ENCODE peak calls at places on chromosome 5, in five cellular contexts. One of them, this sample, is unnamed.

GRCh38 chr5:172936441-172936840 is 22.8 kb upstream of the RPL26L1 start:
- DNase-seq in testis: no peak
- DNase-seq in breast epithelium: no peak
- DNase-seq in AG04450: no peak
- DNase-seq in neural progenitor cell: no peak
- DNase-seq in this sample: no peak

GRCh38 chr5:17743580-17744435 is 109.5 kb downstream of the TAF11L14 start:
- DNase-seq in breast epithelium: no peak
- DNase-seq in testis: no peak
- DNase-seq in AG04450: no peak
- DNase-seq in neural progenitor cell: no peak
- DNase-seq in this sample: no peak

GRCh38 chr5:3311443-3311842 is 284.2 kb upstream of the IRX1 start:
- DNase-seq in breast epithelium: peak
- DNase-seq in testis: no peak
- DNase-seq in AG04450: no peak
- DNase-seq in neural progenitor cell: no peak
- DNase-seq in this sample: no peak

GRCh38 chr5:16178745-16179372 is 732 bp downstream of the MARCHF11 start:
- DNase-seq in testis: peak
- DNase-seq in breast epithelium: peak
- DNase-seq in AG04450: no peak
- DNase-seq in neural progenitor cell: peak
- DNase-seq in this sample: peak

GRCh38 chr5:79225441-79225840 is 10.5 kb upstream of the JMY start:
- DNase-seq in AG04450: no peak
- DNase-seq in breast epithelium: no peak
- DNase-seq in neural progenitor cell: no peak
- DNase-seq in testis: no peak
- DNase-seq in this sample: no peak

GRCh38 chr5:78364005-78364404 is 3.6 kb downstream of the SCAMP1 start:
- DNase-seq in AG04450: no peak
- DNase-seq in testis: no peak
- DNase-seq in neural progenitor cell: no peak
- DNase-seq in breast epithelium: no peak
- DNase-seq in this sample: no peak

GRCh38 chr5:126963822-126964375 is 66.5 kb downstream of the MARCHF3 start:
- DNase-seq in breast epithelium: no peak
- DNase-seq in testis: no peak
- DNase-seq in AG04450: no peak
- DNase-seq in neural progenitor cell: no peak
- DNase-seq in this sample: no peak

GRCh38 chr5:21774281-21774680 is 1078.9 kb downstream of the CDH12 start:
- DNase-seq in breast epithelium: no peak
- DNase-seq in neural progenitor cell: no peak
- DNase-seq in testis: no peak
- DNase-seq in AG04450: no peak
- DNase-seq in this sample: no peak

GRCh38 chr5:171984748-171985419 is 21.6 kb downstream of the FBXW11 start:
- DNase-seq in neural progenitor cell: no peak
- DNase-seq in AG04450: peak
- DNase-seq in breast epithelium: no peak
- DNase-seq in testis: no peak
- DNase-seq in this sample: no peak

GRCh38 chr5:72234898-72235297 is 85.1 kb downstream of the MRPS27 start:
- DNase-seq in AG04450: no peak
- DNase-seq in breast epithelium: no peak
- DNase-seq in neural progenitor cell: no peak
- DNase-seq in testis: no peak
- DNase-seq in this sample: no peak

GRCh38 chr5:173236531-173237501 is 1.8 kb upstream of the NKX2-5 start:
- DNase-seq in breast epithelium: no peak
- DNase-seq in neural progenitor cell: peak
- DNase-seq in testis: no peak
- DNase-seq in AG04450: no peak
- DNase-seq in this sample: no peak

GRCh38 chr5:92308679-92309078 is 925.6 kb upstream of the ARRDC3 start:
- DNase-seq in AG04450: no peak
- DNase-seq in testis: no peak
- DNase-seq in neural progenitor cell: no peak
- DNase-seq in breast epithelium: no peak
- DNase-seq in this sample: no peak

GRCh38 chr5:95892784-95893354 is 68.8 kb downstream of the ELL2 start:
- DNase-seq in testis: peak
- DNase-seq in AG04450: no peak
- DNase-seq in breast epithelium: no peak
- DNase-seq in neural progenitor cell: peak
- DNase-seq in this sample: no peak

GRCh38 chr5:116668361-116668760 is 93.7 kb upstream of the SEMA6A start:
- DNase-seq in neural progenitor cell: no peak
- DNase-seq in AG04450: no peak
- DNase-seq in testis: no peak
- DNase-seq in breast epithelium: no peak
- DNase-seq in this sample: no peak

GRCh38 chr5:171534009-171534895 is 114.8 kb downstream of the FGF18 start:
- DNase-seq in testis: no peak
- DNase-seq in neural progenitor cell: peak
- DNase-seq in breast epithelium: no peak
- DNase-seq in AG04450: no peak
- DNase-seq in this sample: no peak

GRCh38 chr5:134133213-134133994 is 18.9 kb downstream of the TCF7 start:
- DNase-seq in breast epithelium: no peak
- DNase-seq in testis: no peak
- DNase-seq in AG04450: no peak
- DNase-seq in neural progenitor cell: no peak
- DNase-seq in this sample: peak

GRCh38 chr5:128487041-128487440 is 51.0 kb downstream of the FBN2 start:
- DNase-seq in neural progenitor cell: no peak
- DNase-seq in breast epithelium: no peak
- DNase-seq in AG04450: no peak
- DNase-seq in testis: no peak
- DNase-seq in this sample: no peak

GRCh38 chr5:43063731-43064171 is 23.6 kb upstream of the ANXA2R start:
- DNase-seq in breast epithelium: no peak
- DNase-seq in testis: no peak
- DNase-seq in AG04450: no peak
- DNase-seq in neural progenitor cell: no peak
- DNase-seq in this sample: no peak
- TF ChIP-seq CTCF in breast epithelium: no peak
- TF ChIP-seq CTCF in testis: no peak
- TF ChIP-seq CTCF in AG04450: no peak
- TF ChIP-seq CTCF in neural progenitor cell: no peak
- TF ChIP-seq CTCF in this sample: no peak

DNA sequence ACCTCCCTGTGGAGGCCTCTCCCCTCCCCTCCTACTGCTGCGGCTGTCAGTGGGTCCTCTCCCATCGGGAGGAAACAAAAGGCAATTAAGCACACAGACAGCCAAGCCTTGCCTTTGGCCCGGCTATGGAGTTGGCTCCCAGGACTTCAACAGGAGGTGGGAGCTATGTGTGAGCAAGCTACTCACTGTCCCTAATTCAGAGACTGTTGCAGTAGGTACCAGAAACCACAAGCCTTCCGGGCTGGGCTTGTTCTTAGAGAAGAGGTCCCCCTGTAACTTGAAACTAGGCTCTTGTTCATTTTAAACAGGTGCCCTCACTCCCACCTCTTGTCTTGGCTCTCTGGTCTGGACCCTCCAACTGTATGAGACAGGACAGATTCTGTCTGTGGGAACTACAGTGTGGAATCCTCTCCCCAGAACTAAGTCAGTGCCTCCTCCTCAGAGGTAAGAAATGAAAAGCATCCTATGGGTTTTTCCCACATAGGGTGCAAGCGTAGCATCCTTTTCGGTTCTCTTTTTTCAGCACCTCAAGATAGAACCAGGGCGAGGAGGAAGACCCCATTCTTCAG is 561.1 kb downstream of the EBF1 start:
- DNase-seq in testis: no peak
- DNase-seq in neural progenitor cell: no peak
- DNase-seq in breast epithelium: no peak
- DNase-seq in AG04450: no peak
- DNase-seq in this sample: no peak
- H3K27ac ChIP-seq in testis: no peak
- H3K27ac ChIP-seq in neural progenitor cell: no peak
- H3K27ac ChIP-seq in breast epithelium: no peak
- H3K27ac ChIP-seq in AG04450: no peak
- H3K27ac ChIP-seq in this sample: no peak

DNA sequence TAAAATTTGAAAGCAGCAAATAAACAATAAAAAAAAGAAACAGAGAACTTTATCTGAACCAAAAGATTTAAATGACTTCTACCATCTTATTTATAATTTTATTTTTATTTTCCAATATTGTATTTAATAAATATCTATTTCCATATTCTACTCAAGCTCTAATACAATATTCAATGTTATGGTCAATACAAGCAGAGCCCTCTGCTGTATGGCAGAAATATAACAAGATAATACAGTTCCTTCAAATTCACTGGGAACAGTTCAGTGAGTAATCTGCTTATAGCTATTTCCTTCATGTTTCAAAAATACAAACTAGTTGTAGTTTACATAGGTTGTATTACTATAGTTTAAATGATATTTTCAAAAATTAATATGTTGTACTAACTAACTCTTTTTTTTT is 332.7 kb downstream of the PRDM9 start:
- DNase-seq in AG04450: no peak
- DNase-seq in breast epithelium: no peak
- DNase-seq in testis: no peak
- DNase-seq in neural progenitor cell: no peak
- DNase-seq in this sample: no peak
- TF ChIP-seq CTCF in AG04450: no peak
- TF ChIP-seq CTCF in breast epithelium: no peak
- TF ChIP-seq CTCF in testis: no peak
- TF ChIP-seq CTCF in neural progenitor cell: peak
- TF ChIP-seq CTCF in this sample: no peak

GRCh38 chr5:149517461-149518122 is 33.6 kb downstream of the CSNK1A1 start:
- DNase-seq in testis: no peak
- DNase-seq in neural progenitor cell: peak
- DNase-seq in AG04450: no peak
- DNase-seq in breast epithelium: no peak
- DNase-seq in this sample: peak

GRCh38 chr5:149510136-149510535 is 41.1 kb downstream of the CSNK1A1 start:
- DNase-seq in neural progenitor cell: no peak
- DNase-seq in breast epithelium: no peak
- DNase-seq in testis: no peak
- DNase-seq in AG04450: no peak
- DNase-seq in this sample: no peak

GRCh38 chr5:149519624-149520023 is 31.6 kb downstream of the CSNK1A1 start:
- DNase-seq in neural progenitor cell: no peak
- DNase-seq in testis: no peak
- DNase-seq in breast epithelium: no peak
- DNase-seq in AG04450: no peak
- DNase-seq in this sample: no peak

DNA sequence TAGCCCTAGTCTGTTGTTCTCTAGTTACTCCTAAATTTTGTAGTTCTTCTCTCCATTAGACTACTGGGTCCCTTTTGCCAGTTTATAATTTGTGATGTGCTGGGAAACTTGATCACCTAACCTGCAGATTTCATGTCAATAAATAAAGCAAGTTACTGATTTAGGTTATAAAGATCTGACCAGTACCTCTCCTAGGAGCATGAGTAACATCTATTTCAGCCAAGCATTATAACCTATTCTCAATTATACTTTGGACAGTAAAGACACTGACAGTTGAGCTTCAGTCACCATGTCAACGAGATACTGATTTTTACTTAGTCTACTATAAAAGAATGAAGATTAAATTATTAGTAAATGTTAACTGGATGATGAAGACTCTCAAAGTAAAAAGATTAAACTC is 36.7 kb downstream of the CSNK1A1 start:
- DNase-seq in breast epithelium: no peak
- DNase-seq in testis: no peak
- DNase-seq in AG04450: no peak
- DNase-seq in neural progenitor cell: no peak
- DNase-seq in this sample: no peak
- H3K27ac ChIP-seq in breast epithelium: peak
- H3K27ac ChIP-seq in testis: no peak
- H3K27ac ChIP-seq in AG04450: no peak
- H3K27ac ChIP-seq in neural progenitor cell: no peak
- H3K27ac ChIP-seq in this sample: no peak

GRCh38 chr5:174937201-174938130 is 213.1 kb downstream of the MSX2 start:
- DNase-seq in testis: no peak
- DNase-seq in neural progenitor cell: no peak
- DNase-seq in AG04450: no peak
- DNase-seq in breast epithelium: no peak
- DNase-seq in this sample: no peak

GRCh38 chr5:174935854-174936474 is 211.6 kb downstream of the MSX2 start:
- DNase-seq in AG04450: peak
- DNase-seq in breast epithelium: peak
- DNase-seq in neural progenitor cell: peak
- DNase-seq in testis: peak
- DNase-seq in this sample: peak
- TF ChIP-seq CTCF in AG04450: peak
- TF ChIP-seq CTCF in breast epithelium: peak
- TF ChIP-seq CTCF in neural progenitor cell: peak
- TF ChIP-seq CTCF in testis: peak
- TF ChIP-seq CTCF in this sample: peak

GRCh38 chr5:9112520-9113291 is 433.2 kb downstream of the SEMA5A start:
- DNase-seq in AG04450: no peak
- DNase-seq in testis: no peak
- DNase-seq in neural progenitor cell: no peak
- DNase-seq in breast epithelium: no peak
- DNase-seq in this sample: no peak
- H3K27ac ChIP-seq in AG04450: no peak
- H3K27ac ChIP-seq in testis: no peak
- H3K27ac ChIP-seq in neural progenitor cell: no peak
- H3K27ac ChIP-seq in breast epithelium: no peak
- H3K27ac ChIP-seq in this sample: no peak

DNA sequence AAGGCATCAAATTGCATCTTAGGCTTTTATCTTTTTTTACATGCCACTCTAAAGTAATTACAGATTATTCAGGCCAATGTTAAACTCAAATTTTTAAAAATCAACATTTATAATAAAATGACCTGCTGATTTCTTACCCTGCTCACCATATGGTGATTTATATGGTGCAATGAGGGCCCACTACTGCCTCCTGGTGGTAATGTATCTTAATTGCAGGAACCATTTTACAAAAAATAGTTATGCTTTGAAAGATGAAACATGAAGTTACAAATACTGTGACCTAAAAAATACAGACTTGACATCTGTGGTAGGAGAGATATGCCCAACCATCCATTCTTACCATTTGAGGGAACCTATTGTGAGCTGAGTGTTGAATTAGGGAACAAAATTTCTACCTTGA is 292.6 kb upstream of the TAS2R1 start:
- DNase-seq in AG04450: no peak
- DNase-seq in breast epithelium: no peak
- DNase-seq in testis: no peak
- DNase-seq in neural progenitor cell: no peak
- DNase-seq in this sample: no peak
- TF ChIP-seq CTCF in AG04450: peak
- TF ChIP-seq CTCF in breast epithelium: no peak
- TF ChIP-seq CTCF in testis: no peak
- TF ChIP-seq CTCF in neural progenitor cell: peak
- TF ChIP-seq CTCF in this sample: no peak